ENCODE peak calls at places on chromosomes 7 and 10, in nine cellular contexts. B is IMR-90; Z is stimulated activated CD8-positive, alpha-beta memory T cell treated with anti-CD3 and anti-CD28 coated beads, Interleukin-4, amount 100 ng/mL, for 1 hour; I is Right ventricle myocardium superior; O is G401; A is HEK293T; C is NCI-H460; P is MV-4-11; U is T-helper 22 cell. X is an unnamed sample.

GRCh38 chr10:44206127-44206818 is 178.6 kb downstream of the CXCL12 start:
- DNase-seq in U (no peak), O (no peak), C (no peak), P (no peak), Z (no peak), A (no peak), I (no peak), B (peak; percentile 23), X (peak; percentile 4)

GRCh38 chr10:24456319-24456718 is 247.4 kb downstream of the KIAA1217 start:
- DNase-seq in B (peak; percentile 98), O (no peak), C (no peak), U (no peak), I (no peak), A (no peak), P (no peak), Z (no peak), X (peak; percentile 59)

GRCh38 chr7:124752310-124752709 is 13.3 kb downstream of the GPR37 start:
- DNase-seq in O (no peak), A (no peak), U (no peak), B (peak; percentile 94), I (no peak), Z (no peak), C (no peak), P (no peak), X (peak; percentile 14)

GRCh38 chr7:102874166-102874829 is 38.5 kb upstream of the LRRC17 start:
- DNase-seq in P (peak; percentile 81), O (no peak), A (no peak), B (peak; percentile 94), C (peak; percentile 78), Z (no peak), I (no peak), U (no peak), X (peak; percentile 75)

GRCh38 chr10:133520193-133520738 is 6.9 kb upstream of the CYP2E1 start:
- DNase-seq in C (peak; percentile 90), U (peak; percentile 66), B (peak; percentile 30), Z (peak; percentile 84), I (peak; percentile 91), P (peak; percentile 80), A (peak; percentile 97), O (peak; percentile 75), X (peak; percentile 63)

GRCh38 chr7:17466201-17466600 is 167.7 kb downstream of the AHR start:
- DNase-seq in Z (no peak), U (no peak), O (no peak), A (no peak), B (no peak), I (no peak), P (peak; percentile 32), C (no peak), X (no peak)

GRCh38 chr10:3727268-3727667 is 57.7 kb downstream of the KLF6 start:
- DNase-seq in U (no peak), C (no peak), A (no peak), I (no peak), Z (no peak), P (no peak), O (no peak), B (no peak), X (no peak)

GRCh38 chr10:101467286-101467770 is 113.4 kb downstream of the BTRC start:
- DNase-seq in U (no peak), Z (no peak), P (peak; percentile 55), B (peak; percentile 78), I (no peak), A (peak; percentile 72), O (peak; percentile 86), C (peak; percentile 70), X (peak; percentile 77)

GRCh38 chr7:93960986-93961385 is 39.5 kb downstream of the GNG11 start:
- DNase-seq in O (no peak), Z (no peak), I (no peak), P (no peak), B (no peak), U (no peak), C (no peak), A (no peak), X (no peak)

GRCh38 chr7:48710995-48711394 is 213.4 kb upstream of the CDC14C start:
- DNase-seq in I (no peak), U (no peak), B (no peak), O (no peak), Z (no peak), C (no peak), P (no peak), A (no peak), X (no peak)

GRCh38 chr7:127759945-127760421 is 108.0 kb downstream of the SND1 start:
- DNase-seq in O (no peak), U (no peak), B (no peak), P (no peak), I (no peak), C (no peak), A (no peak), Z (no peak), X (no peak)

GRCh38 chr7:29500719-29501118 is 62.9 kb upstream of the PRR15 start:
- DNase-seq in U (no peak), C (no peak), A (no peak), I (no peak), O (no peak), P (no peak), B (no peak), Z (no peak), X (no peak)

GRCh38 chr7:13800694-13801448 is 188.6 kb downstream of the ETV1 start:
- DNase-seq in I (no peak), B (peak; percentile 96), A (no peak), P (no peak), U (no peak), C (no peak), Z (no peak), O (peak; percentile 94), X (peak; percentile 29)

GRCh38 chr10:131087464-131088215 is 223.9 kb downstream of the TCERG1L start:
- DNase-seq in B (no peak), U (no peak), A (no peak), O (no peak), P (no peak), I (no peak), Z (no peak), C (no peak), X (no peak)

GRCh38 chr10:91787810-91788209 is 10.4 kb upstream of the TNKS2 start:
- DNase-seq in A (no peak), B (no peak), O (no peak), C (no peak), I (no peak), U (no peak), P (no peak), Z (no peak), X (no peak)

GRCh38 chr10:71486465-71487114 is 89.9 kb downstream of the CDH23 start:
- DNase-seq in B (peak; percentile 2), O (no peak), Z (no peak), P (peak; percentile 22), U (no peak), C (peak; percentile 26), I (peak; percentile 76), A (peak; percentile 69), X (peak; percentile 18)

X was measured in fibroblast of villous mesenchyme.